ENCODE peak calls at places on chromosomes 7 and 10, in five cellular contexts. S is IMR-90, W is brain microvascular endothelial cell, L is Peyer's patch, R is cardiac muscle cell. C is an unnamed sample.

GRCh38 chr7:27172388-27172774 is 1.7 kb downstream of the HOXA10 start:
- DNase-seq in S (no peak), W (no peak), L (peak), R (no peak), C (no peak)

GRCh38 chr7:141686670-141687069 is 15.3 kb downstream of the DENND11 start:
- DNase-seq in S (no peak), W (no peak), L (no peak), R (no peak), C (no peak)

GRCh38 chr10:118531105-118531851 is 64.2 kb downstream of the PRLHR start:
- DNase-seq in S (no peak), W (no peak), L (no peak), R (no peak), C (no peak)

GRCh38 chr7:105677803-105678583 is 96.7 kb upstream of the EFCAB10 start:
- DNase-seq in S (no peak), W (no peak), L (no peak), R (peak), C (no peak)

GRCh38 chr7:92763636-92764423 is 72.5 kb downstream of the CDK6 start:
- DNase-seq in S (peak), W (peak), L (no peak), R (no peak), C (peak)

GRCh38 chr7:18859331-18859730 is 258.1 kb downstream of the TWIST1 start:
- DNase-seq in S (no peak), W (no peak), L (no peak), R (no peak), C (no peak)

GRCh38 chr10:71590786-71591350 is 128.7 kb downstream of the C10orf105 start:
- DNase-seq in S (no peak), W (no peak), L (no peak), R (no peak), C (no peak)

GRCh38 chr7:79452032-79452494 is 1.4 kb downstream of the MAGI2 start:
- DNase-seq in S (peak), W (peak), L (peak), R (peak), C (peak)

GRCh38 chr7:109256762-109257560 is 687.3 kb downstream of the DNAJB9 start:
- DNase-seq in S (no peak), W (no peak), L (no peak), R (no peak), C (no peak)

GRCh38 chr7:28038175-28038855 is 142.3 kb downstream of the JAZF1 start:
- DNase-seq in S (no peak), W (no peak), L (no peak), R (no peak), C (no peak)

GRCh38 chr7:91264924-91265681 is 870 bp downstream of the FZD1 start:
- DNase-seq in S (peak), W (no peak), L (peak), R (peak), C (peak)

GRCh38 chr10:95628786-95629185 is 27.7 kb downstream of the ALDH18A1 start:
- DNase-seq in S (no peak), W (no peak), L (no peak), R (no peak), C (no peak)

GRCh38 chr7:135449467-135449866 is 60.4 kb downstream of the CNOT4 start:
- DNase-seq in S (no peak), W (no peak), L (no peak), R (no peak), C (no peak)

GRCh38 chr10:133230023-133230319 is at the start of gene UTF1:
- DNase-seq in S (no peak), W (no peak), L (no peak), R (no peak), C (no peak)

GRCh38 chr7:32428546-32428945 is 61.6 kb downstream of the LSM5 start:
- DNase-seq in S (no peak), W (no peak), L (no peak), R (peak), C (peak)

GRCh38 chr10:35433851-35434426 is 97.6 kb downstream of the CCNY start:
- DNase-seq in S (peak), W (peak), L (no peak), R (no peak), C (no peak)

GRCh38 chr10:43043342-43043772 is 33.5 kb upstream of the RET start:
- DNase-seq in S (no peak), W (no peak), L (no peak), R (no peak), C (no peak)

GRCh38 chr7:169854-170172 is 22.6 kb upstream of the FAM20C start:
- DNase-seq in S (no peak), W (no peak), L (no peak), R (no peak), C (no peak)

GRCh38 chr7:47937065-47937687 is 11.1 kb downstream of the PKD1L1 start:
- DNase-seq in S (no peak), W (no peak), L (no peak), R (no peak), C (no peak)

GRCh38 chr10:131400518-131400917 is 89.0 kb upstream of the TCERG1L start:
- DNase-seq in S (no peak), W (no peak), L (no peak), R (no peak), C (peak)

GRCh38 chr10:21030096-21030495 is 133.0 kb upstream of the NEBL start:
- DNase-seq in S (no peak), W (peak), L (no peak), R (no peak), C (no peak)

GRCh38 chr10:21733710-21734109 is 199.7 kb downstream of the MLLT10 start:
- DNase-seq in S (no peak), W (no peak), L (no peak), R (peak), C (no peak)

GRCh38 chr7:94043299-94043698 is 39.1 kb upstream of the BET1 start:
- DNase-seq in S (peak), W (peak), L (no peak), R (no peak), C (no peak)

GRCh38 chr10:74047304-74047703 is 49.4 kb downstream of the VCL start:
- DNase-seq in S (peak), W (no peak), L (no peak), R (no peak), C (no peak)

GRCh38 chr7:44196450-44196872 is 4.3 kb upstream of the YKT6 start:
- DNase-seq in S (peak), W (peak), L (no peak), R (peak), C (peak)

GRCh38 chr10:102673961-102674511 is 29.8 kb downstream of the TRIM8 start:
- DNase-seq in S (peak), W (peak), L (no peak), R (peak), C (peak)

GRCh38 chr10:20115929-20116328 is 299.7 kb downstream of the PLXDC2 start:
- DNase-seq in S (no peak), W (no peak), L (no peak), R (no peak), C (no peak)

GRCh38 chr7:71377062-71377461 is 245.1 kb downstream of the GALNT17 start:
- DNase-seq in S (no peak), W (no peak), L (no peak), R (no peak), C (no peak)

GRCh38 chr7:24138366-24138765 is 145.6 kb upstream of the NPY start:
- DNase-seq in S (no peak), W (no peak), L (no peak), R (no peak), C (no peak)

GRCh38 chr10:62990126-62990525 is 143.0 kb upstream of the NRBF2 start:
- DNase-seq in S (no peak), W (no peak), L (no peak), R (no peak), C (no peak)

GRCh38 chr7:105010538-105011523 is 3.2 kb upstream of the KMT2E start:
- DNase-seq in S (peak), W (no peak), L (no peak), R (peak), C (no peak)

GRCh38 chr10:123093489-123093888 is 42.3 kb upstream of the HMX3 start:
- DNase-seq in S (no peak), W (no peak), L (no peak), R (peak), C (no peak)

GRCh38 chr10:99938563-99938962 is 71.2 kb downstream of the DNMBP start:
- DNase-seq in S (peak), W (no peak), L (no peak), R (no peak), C (no peak)
- H3K27ac ChIP-seq in S (no peak), W (no peak), L (peak), R (no peak), C (no peak)

GRCh38 chr7:6623589-6624245 is 8.3 kb downstream of the ZNF853 start:
- DNase-seq in S (no peak), W (no peak), L (no peak), R (no peak), C (no peak)
- H3K27ac ChIP-seq in S (no peak), W (no peak), L (no peak), R (no peak), C (no peak)

GRCh38 chr10:47402681-47403301 is 18.7 kb upstream of the ZNF488 start:
- DNase-seq in S (peak), W (peak), L (peak), R (peak), C (peak)
- H3K27ac ChIP-seq in S (peak), W (peak), L (no peak), R (no peak), C (no peak)

DNA sequence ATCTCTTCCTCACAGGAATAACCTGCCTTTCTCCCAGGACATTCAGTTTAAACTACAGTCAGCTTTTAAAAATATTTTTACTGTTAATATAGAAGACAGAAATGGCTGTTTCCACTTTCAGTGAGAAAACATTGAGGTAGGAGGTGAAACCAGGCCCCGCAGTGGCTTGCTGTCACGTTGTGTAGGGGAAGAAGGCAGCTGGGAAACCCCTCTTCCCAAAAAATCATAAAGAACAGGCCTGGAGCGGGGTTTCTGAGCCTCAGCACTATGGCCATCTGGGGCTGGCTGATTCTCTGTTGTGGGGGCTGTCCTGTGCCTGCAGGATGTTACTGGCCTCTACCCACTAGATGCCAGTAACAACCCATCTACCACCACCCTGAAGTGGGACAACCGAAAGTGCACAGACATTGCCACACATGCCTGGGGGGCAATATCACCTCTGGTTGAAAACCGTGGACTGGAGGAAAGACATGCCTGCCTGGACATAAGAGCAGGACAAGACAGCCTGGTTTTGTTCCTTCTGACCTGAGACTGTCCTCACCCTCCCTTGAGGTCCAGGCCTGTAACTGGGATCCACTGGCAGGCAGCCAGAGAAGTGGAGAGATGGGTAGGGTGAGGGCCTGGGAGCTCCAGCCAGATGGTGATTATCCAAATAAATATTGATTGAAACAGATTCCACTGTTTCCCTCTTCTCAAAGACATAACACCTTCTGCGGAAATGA is 43.9 kb downstream of the KCNH2 start:
- DNase-seq in S (no peak), W (no peak), L (peak), R (no peak), C (peak)
- H3K27ac ChIP-seq in S (no peak), W (no peak), L (no peak), R (no peak), C (peak)

DNA sequence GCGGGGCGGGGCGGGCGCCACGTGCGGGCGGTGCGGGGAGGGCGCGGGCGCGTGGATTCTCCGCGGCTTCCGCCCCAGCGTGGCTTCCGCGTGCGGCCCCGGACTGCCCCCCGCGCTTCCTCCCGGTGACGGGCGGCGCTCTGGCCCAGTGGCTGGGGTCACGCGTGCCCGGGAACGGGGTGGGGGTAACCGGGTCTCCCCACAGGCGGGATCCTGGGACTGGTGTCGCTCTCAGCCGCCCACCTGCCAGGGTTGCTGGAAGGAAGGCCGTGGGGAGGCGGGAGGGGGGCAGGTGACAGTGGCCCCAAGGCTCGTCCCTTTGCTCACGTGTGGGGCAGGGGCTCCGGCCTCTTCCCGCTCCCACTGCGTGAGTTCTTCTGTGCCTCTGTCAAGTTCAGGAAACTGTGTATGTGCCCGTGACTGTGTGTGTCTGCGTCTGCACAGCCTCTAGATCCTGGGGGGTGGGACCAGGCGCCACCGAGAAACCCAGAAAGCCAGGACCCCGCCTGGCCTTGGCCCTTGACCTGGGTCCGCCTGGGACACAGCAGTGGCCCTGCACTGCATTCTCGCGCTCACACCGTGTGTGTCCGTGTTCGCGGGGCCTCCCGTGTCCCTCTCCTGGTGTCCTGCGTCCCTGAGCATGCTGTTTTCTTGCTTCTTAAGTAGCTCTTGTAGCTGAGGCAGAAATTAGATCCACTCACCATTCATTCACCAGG is 919 bp downstream of the MAFK start:
- DNase-seq in S (peak), W (no peak), L (peak), R (peak), C (no peak)
- H3K27ac ChIP-seq in S (peak), W (peak), L (peak), R (no peak), C (no peak)

DNA sequence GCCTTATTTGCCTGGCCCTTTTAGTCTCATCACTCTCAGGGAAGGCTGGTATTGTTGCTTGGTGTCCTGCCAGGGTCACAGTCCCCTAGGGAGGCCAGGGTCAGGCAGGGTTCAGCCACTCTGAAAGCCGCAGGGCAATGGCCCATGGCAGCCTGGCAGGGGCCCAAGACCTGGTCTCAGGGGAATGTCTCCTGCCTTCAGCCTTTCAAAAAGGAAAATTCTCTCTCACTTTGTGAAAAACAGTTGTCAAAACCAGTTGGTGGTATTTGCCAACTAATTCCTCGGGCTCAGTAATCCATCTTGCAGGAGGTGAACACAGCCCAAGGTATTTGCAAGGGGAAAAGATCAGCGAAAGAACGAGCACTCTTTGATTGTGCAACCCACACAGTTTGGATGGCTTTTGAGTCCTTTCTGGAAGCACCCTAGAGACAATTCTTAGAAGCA is 101.5 kb downstream of the JCAD start:
- DNase-seq in S (no peak), W (peak), L (no peak), R (no peak), C (no peak)
- H3K27ac ChIP-seq in S (no peak), W (no peak), L (no peak), R (no peak), C (no peak)

GRCh38 chr7:14769261-14769660 is 133.3 kb downstream of the DGKB start:
- DNase-seq in S (no peak), W (no peak), L (no peak), R (no peak), C (no peak)
- H3K27ac ChIP-seq in S (no peak), W (no peak), L (no peak), R (no peak), C (no peak)

DNA sequence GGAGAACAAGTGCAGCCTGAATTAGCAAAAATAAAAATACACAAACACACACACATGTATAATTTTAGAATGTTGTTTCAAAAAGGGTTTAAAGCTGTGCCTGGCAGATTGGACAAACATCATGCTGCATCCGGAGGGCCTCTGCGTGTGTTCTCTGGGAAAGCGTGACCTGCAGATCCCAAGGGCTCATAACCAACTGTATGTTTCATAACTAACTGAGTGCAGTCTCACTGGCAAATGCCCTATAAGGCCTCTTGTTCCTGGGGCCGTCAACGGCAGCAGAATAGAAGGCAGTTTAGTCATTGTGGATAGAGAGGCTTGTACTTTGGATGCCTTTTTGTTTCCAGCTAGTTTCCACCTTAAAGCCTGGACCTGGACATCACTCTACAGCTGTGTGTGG is 243.8 kb upstream of the KIAA1217 start:
- DNase-seq in S (no peak), W (no peak), L (no peak), R (no peak), C (no peak)
- H3K27ac ChIP-seq in S (no peak), W (no peak), L (no peak), R (no peak), C (no peak)

C was measured in WERI-Rb-1.